ENCODE peak calls at places on chromosomes 2 and 18, in four cellular contexts. One of them, this sample, is unnamed.

GRCh38 chr18:50870138-50870845 is 8.6 kb upstream of the ME2 start:
- DNase-seq in iPS-NIHi11: no peak
- DNase-seq in activated T-cell treated with anti-CD3 and anti-CD28 coated beads, Interleukin-2, amount 50 U/mL, for 72 hours: no peak
- DNase-seq in endothelial cell of umbilical vein: peak; percentile 20
- DNase-seq in this sample: no peak

GRCh38 chr2:178484245-178485041 is 4.2 kb downstream of the PLEKHA3 start:
- DNase-seq in iPS-NIHi11: no peak
- DNase-seq in activated T-cell treated with anti-CD3 and anti-CD28 coated beads, Interleukin-2, amount 50 U/mL, for 72 hours: no peak
- DNase-seq in endothelial cell of umbilical vein: peak; percentile 53
- DNase-seq in this sample: no peak

GRCh38 chr2:50831666-50832065 is 200.3 kb downstream of the NRXN1 start:
- DNase-seq in iPS-NIHi11: no peak
- DNase-seq in activated T-cell treated with anti-CD3 and anti-CD28 coated beads, Interleukin-2, amount 50 U/mL, for 72 hours: no peak
- DNase-seq in endothelial cell of umbilical vein: no peak
- DNase-seq in this sample: no peak

GRCh38 chr2:110714824-110715223 is 17.5 kb upstream of the ACOXL start:
- DNase-seq in iPS-NIHi11: no peak
- DNase-seq in activated T-cell treated with anti-CD3 and anti-CD28 coated beads, Interleukin-2, amount 50 U/mL, for 72 hours: no peak
- DNase-seq in endothelial cell of umbilical vein: no peak
- DNase-seq in this sample: no peak

GRCh38 chr2:117794668-117795067 is 19.8 kb upstream of the DDX18 start:
- DNase-seq in iPS-NIHi11: no peak
- DNase-seq in activated T-cell treated with anti-CD3 and anti-CD28 coated beads, Interleukin-2, amount 50 U/mL, for 72 hours: no peak
- DNase-seq in endothelial cell of umbilical vein: no peak
- DNase-seq in this sample: no peak

GRCh38 chr2:12554235-12555011 is 162.3 kb upstream of the TRIB2 start:
- DNase-seq in iPS-NIHi11: no peak
- DNase-seq in activated T-cell treated with anti-CD3 and anti-CD28 coated beads, Interleukin-2, amount 50 U/mL, for 72 hours: no peak
- DNase-seq in endothelial cell of umbilical vein: no peak
- DNase-seq in this sample: no peak

GRCh38 chr18:63824220-63824525 is 49.0 kb downstream of the SERPINB7 start:
- DNase-seq in iPS-NIHi11: no peak
- DNase-seq in activated T-cell treated with anti-CD3 and anti-CD28 coated beads, Interleukin-2, amount 50 U/mL, for 72 hours: no peak
- DNase-seq in endothelial cell of umbilical vein: no peak
- DNase-seq in this sample: no peak

GRCh38 chr2:221999702-222000101 is 299.1 kb downstream of the PAX3 start:
- DNase-seq in iPS-NIHi11: no peak
- DNase-seq in activated T-cell treated with anti-CD3 and anti-CD28 coated beads, Interleukin-2, amount 50 U/mL, for 72 hours: no peak
- DNase-seq in endothelial cell of umbilical vein: no peak
- DNase-seq in this sample: no peak